ENCODE peak calls at places on chromosomes 16 and 17, in four cellular contexts. One of them, this sample, is unnamed.

GRCh38 chr17:61204456-61204855 is 195.2 kb upstream of the TBX2 start:
- DNase-seq in mucosa of descending colon: no peak
- DNase-seq in ascending aorta: no peak
- DNase-seq in glutamatergic neuron: no peak
- DNase-seq in this sample: no peak

GRCh38 chr16:59540621-59541020 is 806.5 kb upstream of the GOT2 start:
- DNase-seq in mucosa of descending colon: no peak
- DNase-seq in ascending aorta: no peak
- DNase-seq in glutamatergic neuron: no peak
- DNase-seq in this sample: no peak

GRCh38 chr16:49590166-49590871 is 216.7 kb downstream of the C16orf78 start:
- DNase-seq in mucosa of descending colon: no peak
- DNase-seq in ascending aorta: peak; percentile 49
- DNase-seq in glutamatergic neuron: no peak
- DNase-seq in this sample: no peak

GRCh38 chr17:74757502-74757901 is 9.1 kb downstream of the NHERF1 start:
- DNase-seq in mucosa of descending colon: no peak
- DNase-seq in ascending aorta: no peak
- DNase-seq in glutamatergic neuron: no peak
- DNase-seq in this sample: no peak

GRCh38 chr16:23957287-23957686 is 121.5 kb downstream of the PRKCB start:
- DNase-seq in mucosa of descending colon: no peak
- DNase-seq in ascending aorta: no peak
- DNase-seq in glutamatergic neuron: no peak
- DNase-seq in this sample: no peak

GRCh38 chr16:57527027-57527426 is 9.3 kb downstream of the CCDC102A start:
- DNase-seq in mucosa of descending colon: no peak
- DNase-seq in ascending aorta: no peak
- DNase-seq in glutamatergic neuron: no peak
- DNase-seq in this sample: no peak

GRCh38 chr17:38852771-38853291 is 690 bp downstream of the RPL23 start:
- DNase-seq in mucosa of descending colon: peak; percentile 15
- DNase-seq in ascending aorta: no peak
- DNase-seq in glutamatergic neuron: no peak
- DNase-seq in this sample: no peak

GRCh38 chr16:14172200-14172805 is 101.2 kb downstream of the MRTFB start:
- DNase-seq in mucosa of descending colon: no peak
- DNase-seq in ascending aorta: no peak
- DNase-seq in glutamatergic neuron: no peak
- DNase-seq in this sample: no peak

GRCh38 chr17:33811006-33811760 is 443.9 kb upstream of the CCL2 start:
- DNase-seq in mucosa of descending colon: no peak
- DNase-seq in ascending aorta: no peak
- DNase-seq in glutamatergic neuron: no peak
- DNase-seq in this sample: no peak

GRCh38 chr17:1673041-1673790 is 11.5 kb downstream of the PRPF8 start:
- DNase-seq in mucosa of descending colon: no peak
- DNase-seq in ascending aorta: no peak
- DNase-seq in glutamatergic neuron: no peak
- DNase-seq in this sample: no peak

GRCh38 chr16:78789556-78789955 is 690.1 kb downstream of the WWOX start:
- DNase-seq in mucosa of descending colon: no peak
- DNase-seq in ascending aorta: no peak
- DNase-seq in glutamatergic neuron: no peak
- DNase-seq in this sample: no peak

GRCh38 chr17:43477832-43478634 is 5.7 kb upstream of the DHX8 start:
- DNase-seq in mucosa of descending colon: no peak
- DNase-seq in ascending aorta: no peak
- DNase-seq in glutamatergic neuron: peak; percentile 48
- DNase-seq in this sample: no peak

GRCh38 chr16:77276686-77277085 is 77.5 kb downstream of the SYCE1L start:
- DNase-seq in mucosa of descending colon: no peak
- DNase-seq in ascending aorta: no peak
- DNase-seq in glutamatergic neuron: no peak
- DNase-seq in this sample: no peak

GRCh38 chr17:81322271-81323082 is 27.4 kb upstream of the SLC38A10 start:
- DNase-seq in mucosa of descending colon: peak; percentile 56
- DNase-seq in ascending aorta: no peak
- DNase-seq in glutamatergic neuron: no peak
- DNase-seq in this sample: no peak

GRCh38 chr16:9761870-9762269 is 420.4 kb downstream of the GRIN2A start:
- DNase-seq in mucosa of descending colon: no peak
- DNase-seq in ascending aorta: no peak
- DNase-seq in glutamatergic neuron: no peak
- DNase-seq in this sample: no peak

GRCh38 chr16:56425439-56425832 is at the start of gene AMFR:
- DNase-seq in mucosa of descending colon: peak; percentile 63
- DNase-seq in ascending aorta: peak; percentile 78
- DNase-seq in glutamatergic neuron: peak; percentile 77
- DNase-seq in this sample: no peak

GRCh38 chr16:74320707-74321106 is 24.1 kb downstream of the PSMD7 start:
- DNase-seq in mucosa of descending colon: no peak
- DNase-seq in ascending aorta: no peak
- DNase-seq in glutamatergic neuron: no peak
- DNase-seq in this sample: no peak

GRCh38 chr17:49687878-49688491 is 10.1 kb upstream of the SPOP start:
- DNase-seq in mucosa of descending colon: no peak
- DNase-seq in ascending aorta: peak; percentile 68
- DNase-seq in glutamatergic neuron: no peak
- DNase-seq in this sample: no peak

GRCh38 chr16:82137819-82138177 is 32.2 kb downstream of the MPHOSPH6 start:
- DNase-seq in mucosa of descending colon: no peak
- DNase-seq in ascending aorta: no peak
- DNase-seq in glutamatergic neuron: no peak
- DNase-seq in this sample: no peak

GRCh38 chr16:3295783-3296182 is 9.4 kb downstream of the TIGD7 start:
- DNase-seq in mucosa of descending colon: no peak
- DNase-seq in ascending aorta: no peak
- DNase-seq in glutamatergic neuron: no peak
- DNase-seq in this sample: no peak

GRCh38 chr17:80284631-80285030 is 24.0 kb downstream of the RNF213 start:
- DNase-seq in mucosa of descending colon: no peak
- DNase-seq in ascending aorta: no peak
- DNase-seq in glutamatergic neuron: no peak
- DNase-seq in this sample: no peak

GRCh38 chr16:58814348-58814801 is 80.3 kb upstream of the GOT2 start:
- DNase-seq in mucosa of descending colon: peak; percentile 36
- DNase-seq in ascending aorta: no peak
- DNase-seq in glutamatergic neuron: peak; percentile 61
- DNase-seq in this sample: no peak

GRCh38 chr17:7393613-7394451 is 493 bp downstream of the PLSCR3 start:
- DNase-seq in mucosa of descending colon: no peak
- DNase-seq in ascending aorta: no peak
- DNase-seq in glutamatergic neuron: peak; percentile 42
- DNase-seq in this sample: no peak

GRCh38 chr17:35809855-35810461 is 674 bp downstream of the TAF15 start:
- DNase-seq in mucosa of descending colon: no peak
- DNase-seq in ascending aorta: no peak
- DNase-seq in glutamatergic neuron: no peak
- DNase-seq in this sample: peak; percentile 26

GRCh38 chr17:60573139-60573975 is 26.6 kb upstream of the PPM1D start:
- DNase-seq in mucosa of descending colon: no peak
- DNase-seq in ascending aorta: peak; percentile 39
- DNase-seq in glutamatergic neuron: no peak
- DNase-seq in this sample: no peak

GRCh38 chr17:4708436-4708835 is 2.0 kb upstream of the ARRB2 start:
- DNase-seq in mucosa of descending colon: no peak
- DNase-seq in ascending aorta: no peak
- DNase-seq in glutamatergic neuron: peak; percentile 34
- DNase-seq in this sample: no peak

GRCh38 chr17:44844390-44844830 is 3.3 kb upstream of the HIGD1B start:
- DNase-seq in mucosa of descending colon: no peak
- DNase-seq in ascending aorta: no peak
- DNase-seq in glutamatergic neuron: no peak
- DNase-seq in this sample: no peak
- TF ChIP-seq CTCF in mucosa of descending colon: no peak
- TF ChIP-seq CTCF in ascending aorta: no peak
- TF ChIP-seq CTCF in glutamatergic neuron: no peak
- TF ChIP-seq CTCF in this sample: no peak

GRCh38 chr17:18043491-18043890 is 4.3 kb downstream of the GID4 start:
- DNase-seq in mucosa of descending colon: no peak
- DNase-seq in ascending aorta: no peak
- DNase-seq in glutamatergic neuron: no peak
- DNase-seq in this sample: no peak
- TF ChIP-seq CTCF in mucosa of descending colon: no peak
- TF ChIP-seq CTCF in ascending aorta: no peak
- TF ChIP-seq CTCF in glutamatergic neuron: no peak
- TF ChIP-seq CTCF in this sample: no peak

DNA sequence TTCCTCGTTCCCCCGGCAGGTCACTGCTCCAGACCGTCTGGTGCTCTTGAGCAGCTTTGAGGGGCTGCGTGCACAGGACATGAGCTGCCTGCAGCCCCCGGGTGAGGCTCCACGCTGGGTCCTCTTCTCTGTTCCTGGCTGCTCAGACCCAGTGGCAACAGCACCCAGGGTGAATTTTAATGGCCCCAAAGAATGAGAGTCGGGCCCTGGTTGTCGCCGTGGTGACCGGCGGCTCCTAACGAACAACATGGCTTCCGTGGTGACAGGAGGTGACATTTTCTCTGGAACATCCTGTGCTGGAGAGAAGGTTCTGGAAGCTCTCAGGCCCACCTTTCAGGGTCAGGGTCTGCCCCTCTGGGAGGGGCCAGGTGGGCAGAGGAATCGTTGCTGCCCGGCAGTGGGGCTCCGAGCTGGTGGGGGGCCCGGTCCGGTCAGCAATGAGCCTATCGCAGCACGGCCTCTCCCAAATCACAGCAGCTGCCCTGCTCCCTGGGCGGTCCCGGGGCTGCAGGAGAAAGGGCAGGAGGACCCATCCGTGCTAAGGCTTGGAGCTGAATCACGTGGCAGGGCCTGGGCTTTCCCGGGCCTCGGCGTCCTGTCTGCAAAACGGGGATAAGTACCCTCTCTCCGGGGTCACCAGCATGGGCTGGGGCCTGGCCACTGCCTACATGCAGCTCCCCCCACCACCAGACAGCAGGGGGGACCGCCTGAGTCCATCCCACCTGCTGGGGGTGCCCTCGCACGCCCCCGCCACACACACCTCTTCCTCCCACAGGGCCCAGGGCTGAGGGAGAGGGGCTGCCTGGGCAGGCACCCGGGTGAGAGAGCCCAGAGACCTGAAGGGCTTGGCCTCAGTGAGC is 3.4 kb upstream of the C1QTNF8 start:
- DNase-seq in mucosa of descending colon: no peak
- DNase-seq in ascending aorta: no peak
- DNase-seq in glutamatergic neuron: no peak
- DNase-seq in this sample: no peak
- TF ChIP-seq CTCF in mucosa of descending colon: no peak
- TF ChIP-seq CTCF in ascending aorta: no peak
- TF ChIP-seq CTCF in glutamatergic neuron: no peak
- TF ChIP-seq CTCF in this sample: no peak

GRCh38 chr16:30902070-30902972 is 5.9 kb downstream of the CTF1 start:
- DNase-seq in mucosa of descending colon: peak; percentile 70
- DNase-seq in ascending aorta: peak; percentile 80
- DNase-seq in glutamatergic neuron: peak; percentile 79
- DNase-seq in this sample: no peak
- TF ChIP-seq CTCF in mucosa of descending colon: peak; percentile 58
- TF ChIP-seq CTCF in ascending aorta: peak; percentile 75
- TF ChIP-seq CTCF in glutamatergic neuron: peak; percentile 27
- TF ChIP-seq CTCF in this sample: no peak

This sample was measured in omental fat pad.